ENCODE peak calls at places on chromosomes 7 and 10, in six cellular contexts. One of them, this sample, is unnamed. For H3K4me1, the result is how much of the 10 kb centered on the place peaks cover.

GRCh38 chr7:50791363-50791762 is 8.7 kb upstream of the GRB10 start:
- DNase-seq in body of pancreas: no peak
- DNase-seq in tibial nerve: no peak
- DNase-seq in adrenal gland: no peak
- DNase-seq in heart left ventricle: no peak
- DNase-seq in spleen: no peak
- DNase-seq in this sample: no peak

GRCh38 chr10:131649609-131650008 is 251.2 kb upstream of the PPP2R2D start:
- DNase-seq in spleen: no peak
- DNase-seq in adrenal gland: no peak
- DNase-seq in heart left ventricle: no peak
- DNase-seq in tibial nerve: no peak
- DNase-seq in body of pancreas: peak
- DNase-seq in this sample: no peak

GRCh38 chr7:2956076-2956475 is 87.6 kb downstream of the CARD11 start:
- DNase-seq in tibial nerve: no peak
- DNase-seq in adrenal gland: no peak
- DNase-seq in heart left ventricle: no peak
- DNase-seq in body of pancreas: no peak
- DNase-seq in spleen: no peak
- DNase-seq in this sample: no peak

GRCh38 chr7:149621776-149622175 is 124.2 kb upstream of the ZNF746 start:
- DNase-seq in tibial nerve: no peak
- DNase-seq in adrenal gland: no peak
- DNase-seq in heart left ventricle: no peak
- DNase-seq in spleen: peak
- DNase-seq in body of pancreas: no peak
- DNase-seq in this sample: no peak

GRCh38 chr10:106436123-106436740 is 728.3 kb downstream of the SORCS1 start:
- DNase-seq in spleen: no peak
- DNase-seq in adrenal gland: no peak
- DNase-seq in heart left ventricle: no peak
- DNase-seq in body of pancreas: peak
- DNase-seq in tibial nerve: no peak
- DNase-seq in this sample: no peak

GRCh38 chr10:29535012-29535777 is 99.6 kb downstream of the SVIL start:
- DNase-seq in heart left ventricle: peak
- DNase-seq in spleen: no peak
- DNase-seq in adrenal gland: peak
- DNase-seq in body of pancreas: peak
- DNase-seq in tibial nerve: peak
- DNase-seq in this sample: peak

GRCh38 chr10:118968482-118968881 is 61.0 kb upstream of the NANOS1 start:
- DNase-seq in body of pancreas: no peak
- DNase-seq in tibial nerve: no peak
- DNase-seq in adrenal gland: no peak
- DNase-seq in spleen: no peak
- DNase-seq in heart left ventricle: no peak
- DNase-seq in this sample: no peak

GRCh38 chr10:62588116-62588515 is 213.9 kb downstream of the ZNF365 start:
- DNase-seq in body of pancreas: no peak
- DNase-seq in heart left ventricle: no peak
- DNase-seq in spleen: no peak
- DNase-seq in tibial nerve: no peak
- DNase-seq in adrenal gland: no peak
- DNase-seq in this sample: no peak

GRCh38 chr7:1700536-1701333 is 30.7 kb downstream of the ELFN1 start:
- DNase-seq in spleen: peak
- DNase-seq in heart left ventricle: no peak
- DNase-seq in body of pancreas: no peak
- DNase-seq in tibial nerve: no peak
- DNase-seq in adrenal gland: no peak
- DNase-seq in this sample: no peak

GRCh38 chr10:84469470-84469869 is 141.1 kb downstream of the CCSER2 start:
- DNase-seq in body of pancreas: no peak
- DNase-seq in heart left ventricle: no peak
- DNase-seq in tibial nerve: no peak
- DNase-seq in adrenal gland: no peak
- DNase-seq in spleen: no peak
- DNase-seq in this sample: no peak

GRCh38 chr7:155610633-155611193 is 33.7 kb upstream of the RBM33 start:
- DNase-seq in body of pancreas: no peak
- DNase-seq in heart left ventricle: no peak
- DNase-seq in spleen: peak
- DNase-seq in tibial nerve: no peak
- DNase-seq in adrenal gland: no peak
- DNase-seq in this sample: no peak

GRCh38 chr10:17737021-17737965 is 14.7 kb upstream of the TMEM236 start:
- DNase-seq in body of pancreas: peak
- DNase-seq in tibial nerve: peak
- DNase-seq in adrenal gland: peak
- DNase-seq in heart left ventricle: peak
- DNase-seq in spleen: no peak
- DNase-seq in this sample: no peak

GRCh38 chr7:122616951-122617350 is 82.0 kb downstream of the RNF133 start:
- DNase-seq in body of pancreas: no peak
- DNase-seq in spleen: no peak
- DNase-seq in adrenal gland: no peak
- DNase-seq in heart left ventricle: no peak
- DNase-seq in tibial nerve: no peak
- DNase-seq in this sample: no peak

GRCh38 chr10:98460837-98461499 is 14.2 kb upstream of the HPS1 start:
- DNase-seq in adrenal gland: peak
- DNase-seq in tibial nerve: peak
- DNase-seq in heart left ventricle: peak
- DNase-seq in spleen: no peak
- DNase-seq in body of pancreas: peak
- DNase-seq in this sample: no peak

GRCh38 chr10:118349235-118349634 is 7.1 kb upstream of the FAM204A start:
- DNase-seq in spleen: no peak
- DNase-seq in tibial nerve: no peak
- DNase-seq in heart left ventricle: no peak
- DNase-seq in adrenal gland: no peak
- DNase-seq in body of pancreas: no peak
- DNase-seq in this sample: no peak

GRCh38 chr10:108544500-108545120 is 1378.7 kb downstream of the XPNPEP1 start:
- DNase-seq in body of pancreas: peak
- DNase-seq in tibial nerve: peak
- DNase-seq in heart left ventricle: peak
- DNase-seq in spleen: peak
- DNase-seq in adrenal gland: peak
- DNase-seq in this sample: peak

GRCh38 chr10:112360308-112361270 is 13.3 kb upstream of the ACSL5 start:
- DNase-seq in spleen: no peak
- DNase-seq in adrenal gland: peak
- DNase-seq in heart left ventricle: peak
- DNase-seq in body of pancreas: peak
- DNase-seq in tibial nerve: peak
- DNase-seq in this sample: peak

GRCh38 chr10:65213170-65213569 is 1692.0 kb downstream of the REEP3 start:
- DNase-seq in heart left ventricle: no peak
- DNase-seq in adrenal gland: no peak
- DNase-seq in spleen: no peak
- DNase-seq in body of pancreas: no peak
- DNase-seq in tibial nerve: no peak
- DNase-seq in this sample: no peak
- H3K4me1 ChIP-seq in heart left ventricle: under half
- H3K4me1 ChIP-seq in adrenal gland: under half
- H3K4me1 ChIP-seq in spleen: under half
- H3K4me1 ChIP-seq in body of pancreas: under half
- H3K4me1 ChIP-seq in tibial nerve: under half
- H3K4me1 ChIP-seq in this sample: under half

GRCh38 chr10:70887804-70888800 is at the start of gene PCBD1:
- DNase-seq in body of pancreas: peak
- DNase-seq in adrenal gland: peak
- DNase-seq in heart left ventricle: peak
- DNase-seq in tibial nerve: peak
- DNase-seq in spleen: peak
- DNase-seq in this sample: peak
- TF ChIP-seq POLR2A in body of pancreas: peak
- TF ChIP-seq POLR2A in adrenal gland: peak
- TF ChIP-seq POLR2A in heart left ventricle: peak
- TF ChIP-seq POLR2A in tibial nerve: no peak
- TF ChIP-seq POLR2A in spleen: peak
- TF ChIP-seq POLR2A in this sample: peak

GRCh38 chr7:34156336-34156735 is 251.0 kb downstream of the BMPER start:
- DNase-seq in spleen: no peak
- DNase-seq in tibial nerve: no peak
- DNase-seq in adrenal gland: no peak
- DNase-seq in body of pancreas: no peak
- DNase-seq in heart left ventricle: no peak
- DNase-seq in this sample: peak
- H3K4me1 ChIP-seq in spleen: under half
- H3K4me1 ChIP-seq in tibial nerve: under half
- H3K4me1 ChIP-seq in adrenal gland: under half
- H3K4me1 ChIP-seq in body of pancreas: under half
- H3K4me1 ChIP-seq in heart left ventricle: under half
- H3K4me1 ChIP-seq in this sample: under half

GRCh38 chr7:151240536-151240935 is 8.0 kb downstream of the SMARCD3 start:
- DNase-seq in body of pancreas: no peak
- DNase-seq in adrenal gland: no peak
- DNase-seq in heart left ventricle: no peak
- DNase-seq in spleen: peak
- DNase-seq in tibial nerve: no peak
- DNase-seq in this sample: no peak
- TF ChIP-seq POLR2A in body of pancreas: no peak
- TF ChIP-seq POLR2A in adrenal gland: no peak
- TF ChIP-seq POLR2A in heart left ventricle: no peak
- TF ChIP-seq POLR2A in spleen: no peak
- TF ChIP-seq POLR2A in tibial nerve: no peak
- TF ChIP-seq POLR2A in this sample: no peak

GRCh38 chr10:100867564-100867963 is 45.2 kb upstream of the SLF2 start:
- DNase-seq in spleen: no peak
- DNase-seq in adrenal gland: no peak
- DNase-seq in heart left ventricle: no peak
- DNase-seq in tibial nerve: no peak
- DNase-seq in body of pancreas: no peak
- DNase-seq in this sample: no peak

GRCh38 chr10:100872034-100872791 is 40.5 kb upstream of the SLF2 start:
- DNase-seq in adrenal gland: peak
- DNase-seq in body of pancreas: peak
- DNase-seq in spleen: no peak
- DNase-seq in heart left ventricle: no peak
- DNase-seq in tibial nerve: no peak
- DNase-seq in this sample: no peak

GRCh38 chr10:100866575-100867098 is 46.1 kb upstream of the SLF2 start:
- DNase-seq in body of pancreas: no peak
- DNase-seq in spleen: no peak
- DNase-seq in heart left ventricle: no peak
- DNase-seq in adrenal gland: no peak
- DNase-seq in tibial nerve: no peak
- DNase-seq in this sample: no peak

GRCh38 chr10:100868391-100868790 is 44.4 kb upstream of the SLF2 start:
- DNase-seq in adrenal gland: no peak
- DNase-seq in spleen: no peak
- DNase-seq in heart left ventricle: no peak
- DNase-seq in tibial nerve: no peak
- DNase-seq in body of pancreas: no peak
- DNase-seq in this sample: no peak

GRCh38 chr10:100869399-100869798 is 43.4 kb upstream of the SLF2 start:
- DNase-seq in tibial nerve: no peak
- DNase-seq in heart left ventricle: no peak
- DNase-seq in spleen: no peak
- DNase-seq in body of pancreas: no peak
- DNase-seq in adrenal gland: no peak
- DNase-seq in this sample: no peak
- H3K4me1 ChIP-seq in tibial nerve: under half
- H3K4me1 ChIP-seq in heart left ventricle: under half
- H3K4me1 ChIP-seq in spleen: under half
- H3K4me1 ChIP-seq in body of pancreas: under half
- H3K4me1 ChIP-seq in adrenal gland: under half
- H3K4me1 ChIP-seq in this sample: under half

GRCh38 chr10:13528875-13529713 is at the start of gene BEND7:
- DNase-seq in body of pancreas: peak
- DNase-seq in tibial nerve: no peak
- DNase-seq in heart left ventricle: peak
- DNase-seq in adrenal gland: peak
- DNase-seq in spleen: no peak
- DNase-seq in this sample: no peak
- TF ChIP-seq POLR2A in body of pancreas: no peak
- TF ChIP-seq POLR2A in tibial nerve: no peak
- TF ChIP-seq POLR2A in heart left ventricle: no peak
- TF ChIP-seq POLR2A in adrenal gland: peak
- TF ChIP-seq POLR2A in spleen: no peak
- TF ChIP-seq POLR2A in this sample: no peak

GRCh38 chr10:34766256-34766580 is 48.9 kb downstream of the PARD3 start:
- DNase-seq in tibial nerve: no peak
- DNase-seq in body of pancreas: no peak
- DNase-seq in heart left ventricle: no peak
- DNase-seq in spleen: no peak
- DNase-seq in adrenal gland: no peak
- DNase-seq in this sample: no peak

GRCh38 chr10:34768972-34769330 is 46.1 kb downstream of the PARD3 start:
- DNase-seq in body of pancreas: no peak
- DNase-seq in adrenal gland: no peak
- DNase-seq in tibial nerve: no peak
- DNase-seq in heart left ventricle: no peak
- DNase-seq in spleen: no peak
- DNase-seq in this sample: no peak

GRCh38 chr10:34764347-34764991 is 50.6 kb downstream of the PARD3 start:
- DNase-seq in tibial nerve: no peak
- DNase-seq in body of pancreas: peak
- DNase-seq in heart left ventricle: no peak
- DNase-seq in adrenal gland: no peak
- DNase-seq in spleen: no peak
- DNase-seq in this sample: no peak

GRCh38 chr10:34768261-34768971 is 46.7 kb downstream of the PARD3 start:
- DNase-seq in tibial nerve: no peak
- DNase-seq in spleen: no peak
- DNase-seq in adrenal gland: peak
- DNase-seq in body of pancreas: peak
- DNase-seq in heart left ventricle: peak
- DNase-seq in this sample: peak

GRCh38 chr10:34766811-34767516 is 48.1 kb downstream of the PARD3 start:
- DNase-seq in heart left ventricle: no peak
- DNase-seq in tibial nerve: no peak
- DNase-seq in spleen: no peak
- DNase-seq in body of pancreas: no peak
- DNase-seq in adrenal gland: no peak
- DNase-seq in this sample: no peak
- H3K4me1 ChIP-seq in heart left ventricle: under half
- H3K4me1 ChIP-seq in tibial nerve: under half
- H3K4me1 ChIP-seq in spleen: under half
- H3K4me1 ChIP-seq in body of pancreas: under half
- H3K4me1 ChIP-seq in adrenal gland: under half
- H3K4me1 ChIP-seq in this sample: under half